ENCODE peak calls at places on chromosomes 2 and 18, in seven cellular contexts. T, B, X, E, P, M and L are unnamed samples.

GRCh38 chr18:58297198-58297597 is 253.2 kb downstream of the NEDD4L start:
- DNase-seq in X (no peak), P (no peak), E (no peak), B (no peak), M (no peak), T (no peak), L (no peak)

GRCh38 chr2:215918901-215919585 is 94.3 kb downstream of the MREG start:
- DNase-seq in B (no peak), T (no peak), M (no peak), P (no peak), E (no peak), X (no peak), L (no peak)

GRCh38 chr18:57585421-57585820 is 1.1 kb downstream of the FECH start:
- DNase-seq in B (no peak), M (no peak), E (no peak), P (no peak), T (no peak), X (no peak), L (no peak)

GRCh38 chr2:36549063-36549662 is 48.8 kb downstream of the FEZ2 start:
- DNase-seq in E (no peak), X (no peak), T (no peak), B (no peak), P (no peak), M (no peak), L (no peak)

GRCh38 chr2:237520290-237520689 is 33.2 kb downstream of the MLPH start:
- DNase-seq in B (no peak), X (no peak), P (no peak), M (no peak), E (no peak), T (no peak), L (no peak)

GRCh38 chr2:12236136-12236834 is 480.5 kb upstream of the TRIB2 start:
- DNase-seq in T (no peak), P (no peak), M (no peak), B (no peak), E (no peak), X (no peak), L (no peak)

GRCh38 chr18:49959176-49959575 is 145.8 kb upstream of the ACAA2 start:
- DNase-seq in B (no peak), E (no peak), P (no peak), T (no peak), X (peak), M (no peak), L (no peak)

GRCh38 chr2:36554531-36554930 is 43.4 kb downstream of the FEZ2 start:
- DNase-seq in M (no peak), X (no peak), E (no peak), B (no peak), P (no peak), T (no peak), L (no peak)

GRCh38 chr2:60066096-60066839 is 487.2 kb downstream of the BCL11A start:
- DNase-seq in P (no peak), M (no peak), X (no peak), T (no peak), B (no peak), E (no peak), L (no peak)

GRCh38 chr2:165776013-165776412 is 18.0 kb downstream of the GALNT3 start:
- DNase-seq in B (no peak), X (no peak), E (no peak), M (no peak), P (no peak), T (no peak), L (no peak)

GRCh38 chr2:241760301-241760771 is 16.3 kb upstream of the GAL3ST2 start:
- DNase-seq in T (no peak), E (no peak), M (no peak), P (peak), X (no peak), B (no peak), L (no peak)

GRCh38 chr2:181281206-181281832 is 175.9 kb upstream of the ITGA4 start:
- DNase-seq in M (no peak), B (no peak), X (no peak), E (no peak), P (no peak), T (no peak), L (no peak)

GRCh38 chr2:19158899-19159298 is 199.5 kb downstream of the OSR1 start:
- DNase-seq in T (no peak), E (no peak), P (no peak), B (no peak), M (no peak), X (no peak), L (no peak)

GRCh38 chr2:105821428-105822125 is 76.9 kb downstream of the NCK2 start:
- DNase-seq in E (no peak), X (no peak), P (no peak), B (no peak), T (no peak), M (no peak), L (no peak)

GRCh38 chr2:211437396-211437795 is 881.0 kb downstream of the CPS1 start:
- DNase-seq in B (no peak), P (no peak), X (no peak), E (no peak), M (no peak), T (no peak), L (no peak)

GRCh38 chr18:74276609-74277008 is 15.2 kb downstream of the CYB5A start:
- DNase-seq in M (no peak), B (no peak), X (no peak), E (no peak), T (no peak), P (no peak), L (no peak)

GRCh38 chr18:12657048-12657848 is 659 bp downstream of the SPIRE1 start:
- DNase-seq in B (no peak), E (peak), T (peak), X (no peak), M (peak), P (peak), L (peak)

GRCh38 chr2:126858991-126859390 is 39.7 kb upstream of the TEX51 start:
- DNase-seq in X (no peak), T (no peak), E (no peak), M (no peak), B (no peak), P (no peak), L (no peak)

GRCh38 chr2:1685957-1686783 is 58.1 kb downstream of the PXDN start:
- DNase-seq in E (no peak), P (no peak), T (no peak), M (no peak), B (peak), X (no peak), L (no peak)

GRCh38 chr2:220434365-220434764 is 806.9 kb downstream of the SLC4A3 start:
- DNase-seq in X (no peak), E (no peak), T (no peak), B (no peak), M (no peak), P (no peak), L (no peak)

GRCh38 chr2:16400127-16400623 is 265.5 kb downstream of the CYRIA start:
- DNase-seq in E (no peak), T (no peak), B (no peak), X (no peak), M (no peak), P (no peak), L (peak)

GRCh38 chr2:160731415-160731814 is 237.8 kb upstream of the RBMS1 start:
- DNase-seq in X (no peak), T (no peak), B (no peak), E (no peak), P (no peak), M (no peak), L (no peak)

GRCh38 chr2:237304763-237305514 is 109.0 kb downstream of the COL6A3 start:
- DNase-seq in E (no peak), X (no peak), B (no peak), P (no peak), M (no peak), T (no peak), L (no peak)

GRCh38 chr2:19350678-19351401 is 7.6 kb downstream of the OSR1 start:
- DNase-seq in T (no peak), E (no peak), B (no peak), X (no peak), M (no peak), P (no peak), L (no peak)

GRCh38 chr18:58502628-58503027 is 126.3 kb downstream of the ALPK2 start:
- DNase-seq in E (no peak), X (no peak), B (no peak), T (no peak), M (no peak), P (no peak), L (no peak)

GRCh38 chr2:239229545-239230279 is 171.1 kb downstream of the HDAC4 start:
- DNase-seq in M (no peak), B (no peak), P (no peak), E (no peak), X (no peak), T (peak), L (no peak)

GRCh38 chr2:55519908-55520885 is 679 bp downstream of the CFAP36 start:
- DNase-seq in T (no peak), E (no peak), M (peak), P (no peak), X (no peak), B (no peak), L (peak)

GRCh38 chr18:3995476-3996102 is 459.5 kb downstream of the DLGAP1 start:
- DNase-seq in X (no peak), M (no peak), B (peak), E (peak), T (no peak), P (no peak), L (peak)

GRCh38 chr2:232120911-232121310 is 159.4 kb downstream of the DIS3L2 start:
- DNase-seq in P (no peak), T (no peak), E (no peak), X (no peak), B (no peak), M (no peak), L (no peak)

GRCh38 chr2:207473203-207473865 is 56.4 kb upstream of the CREB1 start:
- DNase-seq in X (peak), T (no peak), B (no peak), M (peak), E (no peak), P (no peak), L (peak)
- TF ChIP-seq CTCF in X (peak), T (peak), B (peak), M (no peak), E (no peak), P (peak), L (peak)

DNA sequence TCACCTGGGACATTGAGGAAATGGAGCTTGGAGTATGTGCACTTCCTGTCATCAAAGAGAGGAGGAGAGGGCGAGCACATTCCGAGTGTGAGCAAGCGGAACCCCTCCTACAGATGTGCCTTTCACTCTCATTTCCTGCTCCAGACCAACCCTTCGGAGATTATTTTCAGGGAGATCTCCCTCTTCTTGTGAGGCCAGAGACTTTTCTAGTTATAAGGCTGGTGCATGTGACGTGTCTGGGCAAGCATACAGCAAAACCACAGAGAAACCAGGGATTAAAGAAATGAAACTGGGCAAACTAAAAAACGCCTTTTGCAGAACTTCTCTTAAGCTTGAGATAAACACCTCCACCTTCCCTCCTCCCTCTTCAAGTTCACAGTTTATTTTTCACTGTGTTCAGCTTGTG is 409.2 kb upstream of the TCF4 start:
- DNase-seq in T (no peak), B (no peak), X (no peak), P (no peak), M (no peak), E (no peak), L (no peak)
- TF ChIP-seq CTCF in T (no peak), B (peak), X (no peak), P (no peak), M (no peak), E (no peak), L (no peak)

DNA sequence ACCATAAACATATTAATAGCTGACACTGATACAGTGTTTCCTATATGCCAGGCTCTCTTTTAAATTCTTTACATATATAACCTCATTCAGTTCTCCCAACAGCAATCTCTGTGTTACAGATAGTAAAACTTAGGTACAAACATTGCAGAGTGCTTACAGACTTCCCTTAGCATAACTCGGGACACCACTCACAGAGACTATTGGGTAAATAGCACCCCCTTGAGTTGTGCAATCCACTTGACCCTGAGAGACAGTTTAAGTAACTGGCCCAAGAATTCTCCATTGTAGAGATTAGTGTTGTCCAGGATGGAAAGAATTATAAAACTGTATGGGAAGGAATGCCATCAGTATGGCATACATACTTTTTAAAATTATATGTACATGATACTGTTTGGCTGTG is 110.1 kb downstream of the POLE4 start:
- DNase-seq in B (no peak), X (no peak), E (no peak), P (no peak), T (no peak), M (no peak), L (no peak)
- TF ChIP-seq CTCF in B (no peak), X (no peak), E (no peak), P (no peak), T (no peak), M (no peak), L (no peak)

DNA sequence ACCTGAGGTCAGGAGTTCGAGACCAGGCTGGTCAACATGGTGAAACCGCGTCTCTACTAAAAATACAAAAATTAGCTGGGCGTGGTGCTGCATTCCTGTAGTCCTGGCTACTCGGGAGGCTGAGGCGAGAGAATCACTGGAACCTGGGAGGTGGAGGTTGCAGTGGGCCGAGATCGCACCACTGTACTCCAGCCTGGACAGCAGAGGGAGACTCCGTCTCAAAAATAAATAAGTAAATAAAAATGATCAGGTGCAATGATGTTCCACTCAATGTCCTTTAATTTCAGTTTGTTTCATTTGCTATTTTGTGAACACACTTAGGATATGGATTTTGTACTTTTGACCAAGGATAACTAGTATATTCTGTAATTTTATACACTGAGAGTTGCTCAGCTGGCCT is 9.3 kb downstream of the HADHA start:
- DNase-seq in M (no peak), P (no peak), E (no peak), T (no peak), X (no peak), B (no peak), L (no peak)
- TF ChIP-seq CTCF in M (no peak), P (peak), E (no peak), T (no peak), X (peak), B (no peak), L (no peak)